ENCODE peak calls at places on chromosomes 12 and 14, in nine cellular contexts. F is CD8-positive, alpha-beta T cell; G is coronary artery; K is heart right ventricle; W is upper lobe of right lung; I is body of pancreas; N is foreskin keratinocyte; J is ascending aorta; O is left lung. P is an unnamed sample.

GRCh38 chr12:118498171-118498570 is 121.8 kb downstream of the SUDS3 start:
- DNase-seq in F (no peak), G (no peak), K (peak; percentile 29), W (no peak), I (peak; percentile 28), N (no peak), J (no peak), O (no peak), P (no peak)

GRCh38 chr12:79927772-79928474 is 7.0 kb downstream of the PPP1R12A start:
- DNase-seq in F (peak; percentile 32), G (no peak), K (no peak), W (no peak), I (no peak), N (peak; percentile 4), J (no peak), O (no peak), P (no peak)

GRCh38 chr12:74328623-74329022 is 209.0 kb upstream of the ATXN7L3B start:
- DNase-seq in F (no peak), G (no peak), K (no peak), W (no peak), I (no peak), N (no peak), J (no peak), O (no peak), P (no peak)

GRCh38 chr12:122297494-122297893 is 31.2 kb upstream of the VPS33A start:
- DNase-seq in F (no peak), G (no peak), K (no peak), W (no peak), I (no peak), N (no peak), J (no peak), O (no peak), P (peak; percentile 19)

GRCh38 chr12:92753976-92754885 is 51.4 kb downstream of the PLEKHG7 start:
- DNase-seq in F (no peak), G (no peak), K (peak; percentile 60), W (no peak), I (no peak), N (no peak), J (no peak), O (no peak), P (no peak)

GRCh38 chr14:37668646-37669045 is 73.2 kb downstream of the TTC6 start:
- DNase-seq in F (no peak), G (no peak), K (no peak), W (no peak), I (no peak), N (peak; percentile 47), J (no peak), O (no peak), P (no peak)

GRCh38 chr12:57837779-57838562 is 8.6 kb downstream of the CTDSP2 start:
- DNase-seq in F (no peak), G (no peak), K (peak; percentile 58), W (peak; percentile 76), I (no peak), N (peak; percentile 74), J (peak; percentile 76), O (peak; percentile 77), P (no peak)

GRCh38 chr14:44109041-44109440 is 398.0 kb downstream of the FSCB start:
- DNase-seq in F (no peak), G (no peak), K (no peak), W (no peak), I (no peak), N (peak; percentile 79), J (no peak), O (no peak), P (no peak)

GRCh38 chr12:28708918-28709371 is 440.1 kb upstream of the FAR2 start:
- DNase-seq in F (no peak), G (no peak), K (no peak), W (no peak), I (no peak), N (no peak), J (peak; percentile 63), O (no peak), P (no peak)

GRCh38 chr12:112711507-112711906 is 80.0 kb upstream of the RPH3A start:
- DNase-seq in F (no peak), G (no peak), K (no peak), W (no peak), I (no peak), N (no peak), J (no peak), O (no peak), P (no peak)

GRCh38 chr14:84036863-84037262 is 1493.1 kb upstream of the FLRT2 start:
- DNase-seq in F (no peak), G (no peak), K (no peak), W (no peak), I (no peak), N (peak; percentile 81), J (no peak), O (no peak), P (no peak)

GRCh38 chr12:116916714-116917114 is 6.0 kb downstream of the FBXW8 start:
- DNase-seq in F (no peak), G (no peak), K (peak; percentile 39), W (peak; percentile 76), I (peak; percentile 10), N (peak; percentile 61), J (no peak), O (peak; percentile 61), P (no peak)

GRCh38 chr12:26319511-26319910 is 124.1 kb downstream of the SSPN start:
- DNase-seq in F (no peak), G (no peak), K (peak; percentile 55), W (peak; percentile 63), I (peak; percentile 59), N (peak; percentile 96), J (no peak), O (no peak), P (no peak)

GRCh38 chr12:77294016-77294415 is 228.6 kb upstream of the E2F7 start:
- DNase-seq in F (no peak), G (no peak), K (no peak), W (no peak), I (no peak), N (peak; percentile 47), J (no peak), O (no peak), P (no peak)

GRCh38 chr12:53191885-53192530 is 11.3 kb upstream of the CSAD start:
- DNase-seq in F (no peak), G (peak; percentile 66), K (no peak), W (no peak), I (no peak), N (no peak), J (no peak), O (no peak), P (no peak)
- H3K27ac ChIP-seq in F (no peak overlapping the region), G (no peak overlapping the region), K (no peak overlapping the region), W (no peak overlapping the region), I (no peak overlapping the region), N (no peak overlapping the region), J (no peak overlapping the region), O (no peak overlapping the region), P (no peak overlapping the region)

GRCh38 chr12:32305163-32305562 is 94.2 kb upstream of the FGD4 start:
- DNase-seq in F (no peak), G (no peak), K (no peak), W (no peak), I (no peak), N (peak; percentile 17), J (no peak), O (no peak), P (no peak)
- H3K27ac ChIP-seq in F (no peak overlapping the region), G (no peak overlapping the region), K (no peak overlapping the region), W (no peak overlapping the region), I (no peak overlapping the region), N (no peak overlapping the region), J (no peak overlapping the region), O (no peak overlapping the region), P (no peak overlapping the region)

DNA sequence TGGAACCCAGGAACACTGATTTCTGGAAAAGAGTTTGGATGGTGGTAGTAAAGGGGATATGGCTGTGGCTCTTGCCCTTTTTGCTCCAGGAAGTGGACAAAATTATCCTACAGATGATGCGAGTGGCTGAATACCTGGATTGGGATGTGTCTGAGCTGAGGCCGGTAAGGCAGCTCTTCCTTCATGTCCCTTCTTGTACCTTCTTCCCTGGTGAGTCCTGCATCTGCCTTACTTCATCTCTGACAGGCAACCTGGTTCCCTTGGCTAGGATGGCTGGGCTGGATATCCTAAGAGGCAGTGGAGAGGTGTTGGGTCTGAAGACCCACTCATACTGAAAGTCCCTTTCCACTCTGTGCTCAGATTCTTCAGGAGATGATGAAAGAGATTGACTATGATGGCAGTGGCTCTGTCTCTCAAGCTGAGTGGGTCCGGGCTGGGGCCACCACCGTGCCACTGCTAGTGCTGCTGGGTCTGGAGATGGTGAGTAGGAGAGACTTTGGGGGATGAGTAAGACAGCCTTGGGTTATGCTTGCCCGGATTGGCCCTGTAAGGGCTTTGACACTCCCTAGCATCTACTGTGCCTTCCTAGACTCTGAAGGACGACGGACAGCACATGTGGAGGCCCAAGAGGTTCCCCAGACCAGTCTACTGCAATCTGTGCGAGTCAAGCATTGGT is 8.0 kb downstream of the DGKA start:
- DNase-seq in F (no peak), G (no peak), K (no peak), W (no peak), I (no peak), N (peak; percentile 67), J (no peak), O (no peak), P (no peak)
- H3K27ac ChIP-seq in F (no peak overlapping the region), G (no peak overlapping the region), K (no peak overlapping the region), W (no peak overlapping the region), I (no peak overlapping the region), N (peak overlapping the region; percentile 88), J (no peak overlapping the region), O (no peak overlapping the region), P (no peak overlapping the region)

GRCh38 chr14:65098586-65098985 is 3.7 kb downstream of the MAX start:
- DNase-seq in F (no peak), G (no peak), K (no peak), W (no peak), I (no peak), N (no peak), J (no peak), O (no peak), P (no peak)

GRCh38 chr14:65103150-65103760 is 938 bp upstream of the MAX start:
- DNase-seq in F (no peak), G (no peak), K (no peak), W (no peak), I (peak; percentile 25), N (no peak), J (no peak), O (no peak), P (peak; percentile 85)

GRCh38 chr14:65102441-65103149 is at the start of gene MAX:
- DNase-seq in F (peak; percentile 96), G (peak; percentile 100), K (peak; percentile 98), W (peak; percentile 99), I (peak; percentile 99), N (peak; percentile 95), J (peak; percentile 99), O (peak; percentile 99), P (peak; percentile 99)

GRCh38 chr14:65101631-65102440 is 481 bp downstream of the MAX start:
- DNase-seq in F (peak; percentile 53), G (no peak), K (peak; percentile 14), W (peak; percentile 70), I (no peak), N (peak; percentile 4), J (peak; percentile 65), O (peak; percentile 57), P (no peak)

DNA sequence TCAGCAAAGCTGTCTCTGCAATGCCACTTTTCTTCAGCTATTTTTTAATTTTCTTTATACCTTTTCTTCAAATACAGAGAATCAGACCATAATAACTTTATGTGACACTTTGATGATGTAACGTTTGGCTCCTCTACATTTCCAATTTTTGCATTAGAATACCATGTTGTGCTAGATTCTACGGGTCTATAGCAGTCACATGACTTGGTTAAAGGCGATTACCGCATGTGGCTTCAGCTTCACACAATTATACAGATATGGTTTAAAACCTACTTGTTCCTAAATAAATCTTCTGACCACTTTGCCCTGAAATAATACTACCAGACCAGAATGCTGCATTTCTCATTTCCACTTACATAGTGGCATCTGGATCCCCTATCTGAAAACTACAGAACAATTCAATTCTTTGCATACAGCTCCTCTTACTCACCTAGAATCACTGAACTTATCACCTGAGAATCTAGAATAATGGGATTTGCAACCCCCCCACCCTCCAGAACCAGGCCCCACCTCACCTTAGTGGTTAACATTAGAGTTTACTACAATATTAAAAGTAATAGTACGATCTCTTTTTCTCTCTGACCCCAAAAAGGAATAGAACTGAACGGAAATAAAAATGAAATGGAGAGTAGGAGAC is 1.3 kb downstream of the MAX start:
- DNase-seq in F (no peak), G (no peak), K (no peak), W (no peak), I (no peak), N (peak; percentile 22), J (no peak), O (no peak), P (no peak)
- H3K27ac ChIP-seq in F (peak overlapping the region; percentile 95), G (no peak overlapping the region), K (peak overlapping the region; percentile 90), W (peak overlapping the region; percentile 95), I (no peak overlapping the region), N (peak overlapping the region; percentile 44), J (peak overlapping the region; percentile 88), O (peak overlapping the region; percentile 91), P (peak overlapping the region; percentile 90)